ENCODE peak calls at places on chromosomes 2 and 18, in four cellular contexts. R is WTC11, X is GM12878, I is K562. C is an unnamed sample.

GRCh38 chr18:42183746-42184145 is 228.7 kb downstream of the PIK3C3 start:
- DNase-seq in R (no peak), X (no peak), I (no peak), C (no peak)

GRCh38 chr2:32355976-32356734 is 668 bp upstream of the BIRC6 start:
- DNase-seq in X (no peak), I (no peak), R (no peak), C (no peak)

GRCh38 chr2:16773080-16773713 is 107.6 kb upstream of the CYRIA start:
- DNase-seq in R (peak; percentile 45), I (peak; percentile 45), X (no peak), C (peak; percentile 43)

GRCh38 chr2:11778923-11779757 is 32.7 kb downstream of the LPIN1 start:
- DNase-seq in X (no peak), R (peak; percentile 89), I (peak; percentile 92), C (peak; percentile 62)

GRCh38 chr2:163658556-163658955 is 77.3 kb downstream of the FIGN start:
- DNase-seq in I (no peak), X (no peak), R (no peak), C (no peak)

GRCh38 chr2:72985136-72985535 is 67.8 kb downstream of the EMX1 start:
- DNase-seq in X (no peak), R (no peak), I (no peak), C (no peak)

GRCh38 chr2:19228720-19229119 is 129.7 kb downstream of the OSR1 start:
- DNase-seq in I (no peak), R (peak; percentile 48), X (no peak), C (no peak)

GRCh38 chr2:147937744-147938349 is 82.7 kb downstream of the ORC4 start:
- DNase-seq in I (peak; percentile 42), R (no peak), X (no peak), C (peak; percentile 40)

GRCh38 chr2:36277146-36277808 is 78.3 kb upstream of the CRIM1 start:
- DNase-seq in I (no peak), X (no peak), R (no peak), C (no peak)

GRCh38 chr18:49581369-49581768 is 19.5 kb downstream of the LIPG start:
- DNase-seq in I (no peak), R (no peak), X (no peak), C (no peak)

GRCh38 chr18:49585781-49586663 is 24.2 kb downstream of the LIPG start:
- DNase-seq in R (no peak), I (no peak), X (no peak), C (no peak)

GRCh38 chr18:49584431-49584830 is 22.6 kb downstream of the LIPG start:
- DNase-seq in X (no peak), R (no peak), I (no peak), C (no peak)

GRCh38 chr18:49580279-49580678 is 18.4 kb downstream of the LIPG start:
- DNase-seq in R (no peak), X (no peak), I (no peak), C (no peak)

GRCh38 chr18:49582579-49582978 is 20.7 kb downstream of the LIPG start:
- DNase-seq in R (no peak), X (no peak), I (no peak), C (no peak)
- TF ChIP-seq CREB1 in R (no peak), X (no peak), I (no peak), C (no peak)

GRCh38 chr2:4604767-4605166 is 901.4 kb downstream of the DCDC2C start:
- DNase-seq in X (no peak), I (no peak), R (no peak), C (no peak)
- TF ChIP-seq CTCF in X (no peak), I (no peak), R (no peak), C (no peak)

GRCh38 chr2:47735470-47735869 is 47.5 kb upstream of the MSH6 start:
- DNase-seq in R (no peak), X (no peak), I (no peak), C (no peak)

GRCh38 chr2:47738331-47738730 is 44.6 kb upstream of the MSH6 start:
- DNase-seq in X (no peak), I (no peak), R (no peak), C (no peak)

GRCh38 chr2:47737191-47737975 is 45.6 kb upstream of the MSH6 start:
- DNase-seq in I (no peak), R (no peak), X (no peak), C (no peak)

GRCh38 chr2:47735046-47735445 is 47.9 kb upstream of the MSH6 start:
- DNase-seq in R (no peak), X (no peak), I (no peak), C (no peak)

GRCh38 chr2:47735912-47736311 is 47.0 kb upstream of the MSH6 start:
- DNase-seq in I (no peak), X (no peak), R (no peak), C (no peak)
- TF ChIP-seq ETV6 in I (no peak), X (no peak), R (no peak), C (no peak)

DNA sequence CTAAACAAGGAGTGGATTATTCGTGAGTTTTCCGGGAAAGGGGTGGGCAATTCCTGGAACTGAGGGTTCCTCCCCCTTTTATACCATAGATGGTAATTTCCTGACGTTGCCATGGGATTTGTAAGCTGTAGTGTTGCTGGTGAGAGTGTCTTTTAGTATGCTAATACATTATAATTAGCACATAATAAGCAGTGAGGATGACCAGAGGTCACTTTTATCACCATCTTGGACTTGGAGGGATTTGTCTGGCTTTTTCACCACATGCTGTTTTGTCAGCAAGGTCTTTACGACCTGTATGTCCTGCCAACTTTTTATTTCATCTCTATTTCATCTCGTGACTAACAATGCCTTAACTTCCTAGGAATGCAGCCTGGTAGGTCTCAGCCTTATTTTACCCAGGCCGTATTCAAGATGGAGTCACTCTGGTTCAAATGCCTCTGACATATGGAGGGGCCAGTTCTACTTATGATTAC is 124.8 kb upstream of the B3GNT2 start:
- DNase-seq in X (no peak), R (no peak), I (no peak), C (no peak)
- TF ChIP-seq CREB1 in X (no peak), R (no peak), I (no peak), C (no peak)

GRCh38 chr2:232432598-232433184 is 23.3 kb upstream of the ALPI start:
- DNase-seq in X (no peak), R (peak; percentile 85), I (no peak), C (no peak)
- TF ChIP-seq CTCF in X (no peak), R (no peak), I (peak; percentile 34), C (peak; percentile 62)